ENCODE peak calls at places on chromosomes 3 and 15, in four cellular contexts. N, F, Q and S are unnamed samples.

GRCh38 chr3:195931582-195932273 is 23.4 kb upstream of the TNK2 start:
- DNase-seq in Q (no peak), F (no peak), N (no peak), S (no peak)

GRCh38 chr3:12181806-12182205 is 23.1 kb upstream of the TIMP4 start:
- DNase-seq in F (no peak), N (no peak), Q (no peak), S (no peak)

GRCh38 chr3:141422961-141423582 is 54.8 kb downstream of the ZBTB38 start:
- DNase-seq in F (no peak), N (peak; percentile 68), Q (no peak), S (no peak)

GRCh38 chr15:43070249-43070648 is 35.6 kb downstream of the UBR1 start:
- DNase-seq in F (no peak), Q (no peak), N (no peak), S (no peak)

GRCh38 chr3:10983219-10983916 is 9.2 kb upstream of the SLC6A1 start:
- DNase-seq in F (peak; percentile 49), N (peak; percentile 22), Q (peak; percentile 80), S (peak; percentile 63)

GRCh38 chr3:27610800-27611199 is 111.3 kb downstream of the EOMES start:
- DNase-seq in F (no peak), N (no peak), Q (no peak), S (no peak)

GRCh38 chr3:19595884-19596283 is 338.1 kb downstream of the EFHB start:
- DNase-seq in F (no peak), N (no peak), Q (no peak), S (no peak)

GRCh38 chr15:51103330-51103729 is 8.6 kb upstream of the TNFAIP8L3 start:
- DNase-seq in N (peak; percentile 76), F (no peak), Q (no peak), S (no peak)

GRCh38 chr3:32113566-32113965 is 7.1 kb downstream of the GPD1L start:
- DNase-seq in N (no peak), Q (no peak), F (no peak), S (no peak)

GRCh38 chr15:74958320-74958907 is 1.8 kb upstream of the RPP25 start:
- DNase-seq in Q (peak; percentile 83), F (no peak), N (peak; percentile 69), S (peak; percentile 69)

GRCh38 chr3:45269952-45270351 is 43.9 kb upstream of the TMEM158 start:
- DNase-seq in F (no peak), N (no peak), Q (peak; percentile 3), S (no peak)

GRCh38 chr3:40079203-40079844 is 230.2 kb upstream of the EIF1B start:
- DNase-seq in Q (peak; percentile 42), F (no peak), N (peak; percentile 20), S (no peak)

GRCh38 chr3:72452745-72453144 is 395.5 kb downstream of the SHQ1 start:
- DNase-seq in N (no peak), Q (peak; percentile 54), F (no peak), S (no peak)

GRCh38 chr3:52211268-52211891 is 13.4 kb downstream of the ALAS1 start:
- DNase-seq in F (no peak), Q (no peak), N (no peak), S (no peak)

GRCh38 chr3:61425356-61425755 is 136.0 kb upstream of the PTPRG start:
- DNase-seq in Q (peak; percentile 21), F (no peak), N (no peak), S (no peak)

GRCh38 chr3:109731639-109732473 is 394.5 kb upstream of the DPPA4 start:
- DNase-seq in Q (peak; percentile 58), F (peak; percentile 35), N (peak; percentile 60), S (no peak)

GRCh38 chr3:177523991-177524438 is 326.7 kb upstream of the TBL1XR1 start:
- DNase-seq in Q (no peak), F (no peak), N (peak; percentile 53), S (no peak)

GRCh38 chr15:84789762-84790161 is 27.4 kb upstream of the ALPK3 start:
- DNase-seq in Q (no peak), F (no peak), N (no peak), S (no peak)

GRCh38 chr15:41474436-41474835 is 19.2 kb upstream of the ITPKA start:
- DNase-seq in Q (no peak), N (no peak), F (no peak), S (no peak)

GRCh38 chr15:60797444-60798040 is 318.6 kb upstream of the ICE2 start:
- DNase-seq in Q (no peak), F (no peak), N (no peak), S (no peak)

GRCh38 chr3:113140876-113141275 is 70.5 kb upstream of the BOC start:
- DNase-seq in Q (no peak), N (no peak), F (no peak), S (no peak)

GRCh38 chr3:133895208-133896001 is at the start of gene RAB6B:
- DNase-seq in Q (peak; percentile 56), F (peak; percentile 61), N (peak; percentile 42), S (peak; percentile 64)

GRCh38 chr3:56894912-56895431 is 93.2 kb upstream of the ARHGEF3 start:
- DNase-seq in F (no peak), Q (no peak), N (peak; percentile 20), S (no peak)

GRCh38 chr15:97961067-97961954 is 808 bp downstream of the ARRDC4 start:
- DNase-seq in F (peak; percentile 9), Q (peak; percentile 27), N (peak; percentile 20), S (peak; percentile 70)

GRCh38 chr3:192408721-192409151 is 318.6 kb downstream of the FGF12 start:
- DNase-seq in N (peak; percentile 5), F (peak; percentile 33), Q (peak; percentile 68), S (peak; percentile 71)

GRCh38 chr3:36701903-36702374 is 62.4 kb downstream of the DCLK3 start:
- DNase-seq in N (peak; percentile 40), Q (no peak), F (no peak), S (no peak)

DNA sequence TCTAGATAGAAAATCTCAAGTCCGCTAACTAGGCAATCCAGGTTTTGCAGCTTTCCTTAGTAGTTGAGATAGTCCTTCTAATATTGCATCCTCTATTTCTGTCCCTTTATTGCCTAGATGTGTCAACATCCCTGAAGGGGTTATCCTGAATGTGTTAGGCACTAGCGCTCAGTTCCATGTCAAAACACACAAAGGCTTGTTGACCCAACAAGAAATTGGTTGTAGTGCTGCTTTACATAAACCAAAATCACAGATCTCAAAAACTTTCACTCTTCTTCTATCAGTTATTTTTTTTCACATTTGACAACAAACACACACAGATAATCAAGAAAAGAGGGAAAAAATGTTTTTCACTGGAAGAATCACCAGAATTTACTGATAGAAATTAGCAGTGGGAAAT is 51.4 kb upstream of the SOX2 start:
- DNase-seq in N (no peak), F (no peak), Q (no peak), S (no peak)
- H3K18ac ChIP-seq in N (no peak overlapping the region), F (no peak overlapping the region), Q (no peak overlapping the region), S (no peak overlapping the region)

GRCh38 chr3:128399221-128399915 is 67.3 kb downstream of the DNAJB8 start:
- DNase-seq in F (no peak), Q (peak; percentile 38), N (no peak), S (no peak)
- H3K18ac ChIP-seq in F (peak overlapping the region; percentile 61), Q (no peak overlapping the region), N (no peak overlapping the region), S (no peak overlapping the region)

GRCh38 chr15:78302579-78302978 is 3.2 kb upstream of the SKIC8 start:
- DNase-seq in N (peak; percentile 43), F (no peak), Q (no peak), S (no peak)

GRCh38 chr15:78306176-78306774 is 6.9 kb upstream of the SKIC8 start:
- DNase-seq in Q (peak; percentile 58), F (no peak), N (peak; percentile 78), S (no peak)

GRCh38 chr15:78303729-78304486 is 4.5 kb upstream of the SKIC8 start:
- DNase-seq in N (no peak), F (no peak), Q (no peak), S (peak; percentile 79)

GRCh38 chr15:78301813-78302212 is 2.4 kb upstream of the SKIC8 start:
- DNase-seq in Q (no peak), F (no peak), N (peak; percentile 9), S (no peak)

GRCh38 chr15:78304487-78305413 is 5.3 kb upstream of the SKIC8 start:
- DNase-seq in N (no peak), Q (no peak), F (no peak), S (no peak)
- H3K18ac ChIP-seq in N (no peak overlapping the region), Q (no peak overlapping the region), F (no peak overlapping the region), S (no peak overlapping the region)

DNA sequence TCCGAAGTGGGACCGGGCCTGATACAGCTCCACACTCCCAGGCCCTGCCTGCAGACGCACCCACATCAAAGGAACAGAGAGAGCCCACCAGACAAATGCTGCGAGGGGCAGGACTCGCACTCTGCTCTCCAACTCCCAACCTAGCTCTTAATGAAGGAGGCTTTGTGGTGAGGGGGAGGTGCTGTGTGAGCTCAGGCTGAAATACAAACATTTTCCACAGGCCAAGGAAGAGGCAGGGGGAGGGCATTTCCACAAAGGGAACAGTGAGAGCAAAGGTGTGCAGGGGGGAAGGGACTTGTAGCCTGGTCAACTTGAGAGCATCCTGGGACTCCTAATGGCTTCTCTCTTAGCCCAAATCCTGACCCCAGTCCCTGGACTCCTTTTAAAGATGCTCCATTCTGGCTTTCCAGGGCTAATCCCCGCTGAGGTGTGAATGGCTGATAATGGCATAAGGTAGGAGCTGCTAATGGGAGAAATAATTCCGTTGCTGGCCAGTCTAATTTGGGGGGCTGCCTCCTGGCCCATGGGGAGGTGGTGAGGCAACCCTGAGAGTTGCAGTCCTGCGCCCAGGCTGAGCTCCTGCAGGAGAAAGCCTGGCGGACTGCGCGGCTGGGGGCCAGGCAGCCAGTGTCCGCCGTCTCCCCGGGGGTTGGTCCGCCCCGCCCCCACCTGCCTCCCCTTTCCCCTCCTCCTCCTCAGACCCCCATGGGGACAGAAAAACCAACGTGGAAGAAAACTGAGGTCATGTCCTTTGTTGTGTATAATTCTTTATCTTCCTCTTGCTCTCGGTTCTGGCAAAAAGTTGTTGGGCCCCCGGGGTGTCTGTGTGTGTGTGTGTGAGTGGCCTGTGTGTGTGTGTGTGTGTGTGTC is 9.5 kb downstream of the LINGO1 start:
- DNase-seq in N (peak; percentile 25), F (no peak), Q (peak; percentile 89), S (no peak)
- H3K18ac ChIP-seq in N (no peak overlapping the region), F (peak overlapping the region; percentile 97), Q (peak overlapping the region; percentile 28), S (peak overlapping the region; percentile 56)

DNA sequence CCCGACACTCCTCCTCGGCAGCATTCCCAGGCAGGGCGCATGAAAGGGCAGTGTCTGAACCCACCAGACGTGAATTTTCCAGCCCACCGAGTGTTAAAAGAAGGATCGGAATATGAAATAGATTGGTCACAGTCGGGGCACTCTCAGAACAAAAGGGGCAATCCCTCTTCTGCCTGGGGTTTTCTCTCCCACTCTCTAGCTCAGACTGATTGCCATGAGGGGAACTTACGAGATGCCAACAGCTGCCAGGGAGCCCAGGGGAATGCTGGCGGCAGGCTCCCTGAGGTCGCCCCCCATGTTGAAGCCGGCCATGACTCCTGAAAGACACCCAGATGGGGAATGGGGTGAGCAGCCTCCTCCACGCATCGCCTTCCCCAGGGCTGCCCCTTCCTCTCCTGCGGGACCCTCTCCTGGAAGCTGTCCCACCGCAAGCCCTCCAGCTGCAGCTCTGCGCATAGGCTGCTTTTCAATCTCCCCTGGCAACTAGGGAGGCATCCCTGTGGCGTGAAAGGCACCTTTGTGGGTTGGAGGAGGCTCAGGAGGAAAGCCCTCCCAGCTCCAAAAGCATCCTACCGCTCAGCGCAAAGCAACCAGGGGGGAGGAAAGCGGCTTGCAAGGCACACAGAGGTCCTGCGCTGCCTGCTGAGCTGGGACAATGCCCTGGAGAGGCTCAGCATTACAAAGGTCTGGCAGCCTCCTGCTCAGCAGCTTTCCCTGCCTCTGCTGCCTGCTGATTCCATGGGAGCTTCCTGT is 64.7 kb upstream of the HEG1 start:
- DNase-seq in Q (peak; percentile 93), N (no peak), F (peak; percentile 63), S (peak; percentile 94)
- H3K18ac ChIP-seq in Q (peak overlapping the region; percentile 63), N (peak overlapping the region; percentile 86), F (peak overlapping the region; percentile 94), S (no peak overlapping the region)